ENCODE peak calls at places on chromosomes 11 and 22, in six cellular contexts. V is IMR-90, R is neuronal stem cell, L is H9, O is H1, H is mesendoderm. W is an unnamed sample.

GRCh38 chr11:32334822-32335221 is 100.5 kb downstream of the WT1 start:
- DNase-seq in O (peak; percentile 84), V (no peak), L (peak; percentile 93), H (peak; percentile 87), R (no peak), W (no peak)

GRCh38 chr11:33490842-33491370 is 209.7 kb downstream of the C11orf91 start:
- DNase-seq in V (no peak), R (no peak), H (no peak), L (no peak), O (no peak), W (no peak)

GRCh38 chr22:49967333-49968241 is 7.0 kb downstream of the PIM3 start:
- DNase-seq in O (peak; percentile 46), R (no peak), V (no peak), H (no peak), L (peak; percentile 33), W (peak; percentile 42)

GRCh38 chr11:73072935-73073481 is 69.1 kb downstream of the FCHSD2 start:
- DNase-seq in R (no peak), H (no peak), O (no peak), V (peak; percentile 12), L (no peak), W (peak; percentile 41)

GRCh38 chr11:92152245-92152644 is 72.4 kb upstream of the FAT3 start:
- DNase-seq in V (no peak), H (peak; percentile 73), L (peak; percentile 73), R (no peak), O (no peak), W (no peak)

GRCh38 chr11:1521382-1522080 is 35.0 kb upstream of the MOB2 start:
- DNase-seq in L (no peak), R (no peak), V (no peak), H (no peak), O (no peak), W (no peak)

GRCh38 chr22:24775769-24776492 is 1.4 kb upstream of the PIWIL3 start:
- DNase-seq in L (no peak), R (no peak), H (peak; percentile 75), O (no peak), V (peak; percentile 26), W (no peak)

GRCh38 chr11:12785901-12786300 is 111.7 kb downstream of the TEAD1 start:
- DNase-seq in L (no peak), R (no peak), H (no peak), V (no peak), O (no peak), W (no peak)

GRCh38 chr11:130581631-130582030 is 133.2 kb downstream of the ADAMTS15 start:
- DNase-seq in H (peak; percentile 27), V (peak; percentile 19), L (no peak), O (no peak), R (no peak), W (peak; percentile 23)

DNA sequence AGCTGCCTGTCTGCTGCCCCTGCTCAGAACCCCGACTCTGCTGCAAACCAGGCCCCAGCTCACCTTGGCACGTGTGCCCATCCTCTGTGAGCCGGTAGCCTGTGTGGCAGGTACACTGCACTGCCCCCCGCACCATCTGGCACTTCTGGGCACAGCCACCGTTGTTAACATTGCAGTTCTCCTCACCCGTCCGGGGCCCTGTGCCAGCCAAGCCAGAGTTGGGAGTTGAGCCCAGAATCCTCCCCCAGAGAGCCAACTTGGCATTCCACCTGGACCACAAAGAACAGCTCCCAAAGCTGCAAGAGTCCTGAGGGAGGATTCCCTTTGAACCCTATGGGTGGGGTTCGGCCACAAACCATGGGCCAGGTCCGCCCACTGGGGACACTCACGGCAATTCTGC is 22.5 kb downstream of the LRP4 start:
- DNase-seq in V (no peak), L (no peak), O (no peak), H (no peak), R (no peak), W (no peak)
- H2BK15ac ChIP-seq in V (no peak overlapping the region), L (no peak overlapping the region), O (no peak overlapping the region), H (no peak overlapping the region), R (no peak overlapping the region), W (no peak overlapping the region)

DNA sequence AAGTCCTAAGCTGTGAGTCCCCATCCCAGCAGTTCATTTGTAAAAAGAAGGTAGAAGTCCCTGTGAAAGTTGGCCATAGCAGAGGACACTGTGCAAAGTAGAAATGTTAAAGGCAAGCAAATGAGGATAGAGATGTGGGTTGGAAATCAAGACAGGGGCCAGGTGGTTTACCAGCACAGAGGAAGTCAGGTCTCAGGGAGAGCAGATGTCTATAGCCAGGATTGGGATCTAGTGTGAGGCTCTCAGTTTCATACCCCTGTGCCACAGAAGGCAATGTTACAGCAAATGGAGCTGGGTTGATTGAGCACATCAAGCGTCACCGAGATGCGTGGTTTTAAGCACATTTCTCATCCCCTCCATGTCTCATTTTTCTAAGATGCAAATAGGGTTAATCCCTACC is 90.9 kb upstream of the RAG2 start:
- DNase-seq in O (no peak), R (no peak), H (no peak), V (no peak), L (no peak), W (no peak)
- H2BK15ac ChIP-seq in O (no peak overlapping the region), R (no peak overlapping the region), H (no peak overlapping the region), V (no peak overlapping the region), L (no peak overlapping the region), W (no peak overlapping the region)

DNA sequence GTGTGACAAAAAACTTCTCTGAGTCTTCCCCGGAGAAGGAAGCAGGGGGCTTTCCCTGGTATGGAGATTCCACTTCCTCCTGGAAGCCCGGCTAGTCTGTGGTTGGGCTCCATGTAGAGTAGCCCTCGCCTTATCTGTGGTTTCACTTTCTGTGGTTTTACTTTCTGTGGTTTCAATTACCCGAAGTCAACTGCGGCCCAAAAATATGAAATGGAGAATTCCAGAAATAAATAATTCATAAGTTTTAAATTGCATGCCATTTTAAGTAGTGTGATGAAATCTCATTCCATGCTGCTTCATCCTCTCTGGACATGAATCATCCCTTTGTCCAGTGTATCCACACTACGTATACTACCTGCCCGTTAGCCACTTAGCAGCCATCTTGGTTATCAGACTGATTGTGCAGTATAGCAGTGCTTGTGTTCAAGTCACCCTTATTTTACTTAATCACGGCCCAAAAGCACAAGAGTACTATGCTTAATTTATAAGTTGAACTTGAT is 275.0 kb upstream of the SESN3 start:
- DNase-seq in R (no peak), V (peak; percentile 52), L (no peak), O (no peak), H (no peak), W (peak; percentile 79)
- H2BK15ac ChIP-seq in R (no peak overlapping the region), V (no peak overlapping the region), L (no peak overlapping the region), O (no peak overlapping the region), H (no peak overlapping the region), W (no peak overlapping the region)

GRCh38 chr22:46245515-46245914 is 4.6 kb downstream of the CDPF1 start:
- DNase-seq in R (no peak), V (no peak), L (no peak), H (no peak), O (no peak), W (no peak)

GRCh38 chr22:46247443-46247975 is 2.6 kb downstream of the CDPF1 start:
- DNase-seq in O (no peak), H (no peak), L (no peak), R (no peak), V (no peak), W (no peak)

GRCh38 chr22:46250035-46250782 is at the start of gene CDPF1:
- DNase-seq in O (peak; percentile 89), V (peak; percentile 75), L (peak; percentile 83), H (peak; percentile 80), R (peak; percentile 75), W (peak; percentile 85)

GRCh38 chr22:46244771-46245170 is 5.3 kb downstream of the CDPF1 start:
- DNase-seq in H (no peak), V (no peak), R (no peak), O (no peak), L (no peak), W (no peak)

DNA sequence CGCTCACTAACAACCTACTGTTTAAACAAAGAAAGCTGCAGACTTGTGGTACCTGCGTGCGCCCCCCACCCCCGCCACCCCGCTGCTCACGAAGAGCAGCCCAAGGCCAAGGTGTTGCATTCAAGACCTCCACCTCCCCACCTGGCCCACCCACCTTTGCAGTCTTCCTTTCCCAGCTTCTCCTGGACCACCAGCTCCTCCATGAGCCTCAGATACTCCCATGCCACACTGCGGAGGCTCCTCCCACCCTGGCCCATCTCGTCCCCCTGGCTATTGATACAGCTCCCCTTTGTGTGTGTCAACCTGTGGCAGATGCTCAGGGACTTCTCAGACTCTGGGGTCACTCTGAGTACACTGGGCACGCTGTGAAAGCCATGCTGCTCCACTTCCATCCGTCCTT is 3.9 kb downstream of the CDPF1 start:
- DNase-seq in V (no peak), O (no peak), H (no peak), L (no peak), R (no peak), W (no peak)
- H2BK15ac ChIP-seq in V (no peak overlapping the region), O (no peak overlapping the region), H (no peak overlapping the region), L (no peak overlapping the region), R (no peak overlapping the region), W (no peak overlapping the region)

GRCh38 chr22:23606204-23607131 is 25.7 kb downstream of the DRICH1 start:
- DNase-seq in R (no peak), V (no peak), L (no peak), H (no peak), O (no peak), W (no peak)
- H2BK15ac ChIP-seq in R (no peak overlapping the region), V (no peak overlapping the region), L (no peak overlapping the region), H (no peak overlapping the region), O (no peak overlapping the region), W (no peak overlapping the region)

DNA sequence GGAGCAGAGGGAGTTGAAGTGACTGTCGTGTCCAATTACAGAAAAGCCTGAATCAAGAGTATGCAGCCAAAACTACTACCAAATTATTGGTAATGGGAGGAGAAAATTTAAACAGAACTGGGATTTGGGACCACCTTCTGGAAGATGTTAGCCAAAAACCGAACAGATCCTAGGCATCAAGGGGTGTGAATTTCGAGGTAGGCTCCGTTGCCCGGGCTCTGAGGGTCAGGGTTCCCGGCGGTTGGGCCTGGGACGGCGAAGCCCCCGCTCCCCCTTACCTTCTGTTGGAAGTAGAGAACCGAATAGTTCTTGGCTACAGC is 313 bp downstream of the PRCP start:
- DNase-seq in H (no peak), O (no peak), L (no peak), V (no peak), R (no peak), W (no peak)
- H2BK15ac ChIP-seq in H (no peak overlapping the region), O (no peak overlapping the region), L (no peak overlapping the region), V (no peak overlapping the region), R (no peak overlapping the region), W (no peak overlapping the region)

DNA sequence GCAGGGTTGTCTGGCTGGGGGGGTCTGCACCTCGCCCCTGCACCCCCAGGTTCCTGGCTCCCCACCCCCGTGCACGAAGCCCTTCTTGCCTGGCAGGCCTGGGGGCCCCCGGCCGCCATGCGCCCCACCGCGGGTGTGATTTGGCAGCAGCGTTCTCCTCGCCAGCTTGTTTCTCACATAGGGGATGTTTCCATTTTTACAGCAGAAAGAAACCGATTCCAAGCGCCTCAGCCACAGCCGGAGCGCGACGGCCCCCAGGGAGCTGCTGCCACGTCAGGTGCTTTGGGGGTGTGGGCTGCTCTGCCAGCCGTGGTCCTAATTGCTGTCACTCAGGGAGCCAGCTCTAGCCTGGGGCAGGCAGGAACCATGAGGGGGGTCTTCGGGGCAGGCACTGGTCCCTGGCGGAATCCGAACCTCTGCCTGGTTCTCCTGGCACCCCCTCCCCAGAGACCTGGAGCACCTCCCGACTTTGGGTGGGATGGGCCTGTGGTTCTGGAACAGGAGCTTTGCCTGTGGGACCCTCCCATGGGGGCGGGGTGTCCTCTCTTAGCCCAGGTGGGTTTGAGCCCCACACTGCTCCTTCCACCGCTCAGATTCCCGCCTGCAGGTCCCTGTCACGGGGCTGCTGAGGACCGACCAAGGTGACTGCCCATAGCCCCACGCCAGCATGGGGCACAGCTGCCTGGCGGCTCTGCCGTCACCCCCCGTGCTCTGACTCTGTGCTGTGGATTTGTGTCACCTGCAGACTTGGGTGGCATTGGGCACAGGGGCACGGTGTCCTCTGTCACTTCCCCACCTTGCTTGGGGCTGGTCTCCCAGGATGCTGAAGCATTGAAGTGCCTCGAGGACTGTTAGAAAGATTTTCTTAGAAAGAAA is 54.0 kb downstream of the RTN4R start:
- DNase-seq in R (no peak), H (no peak), V (no peak), O (no peak), L (no peak), W (no peak)
- H2BK15ac ChIP-seq in R (peak overlapping the region; percentile 27), H (no peak overlapping the region), V (no peak overlapping the region), O (no peak overlapping the region), L (no peak overlapping the region), W (no peak overlapping the region)

W was measured in mesenchymal stem cell.